ENCODE peak calls at places on chromosomes 7 and 10, in five cellular contexts. K is cardiac muscle cell, O is astrocyte of the spinal cord, P is fibroblast of lung, E is A549. D is an unnamed sample.

GRCh38 chr7:140176271-140176701 is 497 bp downstream of the KDM7A start:
- DNase-seq in O (no peak), P (peak), K (peak), E (no peak), D (peak)

GRCh38 chr7:18666107-18666728 is 170.7 kb downstream of the HDAC9 start:
- DNase-seq in P (peak), O (peak), E (peak), K (peak), D (peak)

GRCh38 chr7:48154792-48155413 is 16.4 kb upstream of the ABCA13 start:
- DNase-seq in O (peak), K (peak), P (peak), E (peak), D (peak)

GRCh38 chr7:150994141-150994837 is 3.5 kb downstream of the NOS3 start:
- DNase-seq in K (peak), E (no peak), P (no peak), O (no peak), D (no peak)

GRCh38 chr10:69742928-69743602 is 58.6 kb upstream of the COL13A1 start:
- DNase-seq in E (no peak), O (no peak), P (peak), K (peak), D (no peak)

GRCh38 chr10:121709674-121710073 is 111.4 kb upstream of the FGFR2 start:
- DNase-seq in O (peak), P (peak), E (no peak), K (no peak), D (no peak)

GRCh38 chr7:149772236-149772820 is 1.1 kb downstream of the ZNF467 start:
- DNase-seq in E (peak), O (no peak), K (peak), P (no peak), D (peak)

GRCh38 chr10:116084166-116084565 is 188.8 kb downstream of the GFRA1 start:
- DNase-seq in O (peak), E (no peak), P (peak), K (no peak), D (no peak)

GRCh38 chr7:139246905-139247304 is 15.9 kb downstream of the UBN2 start:
- DNase-seq in O (peak), E (no peak), K (no peak), P (peak), D (no peak)

GRCh38 chr10:101047961-101048892 is 13.6 kb upstream of the KAZALD1 start:
- DNase-seq in K (no peak), O (no peak), E (no peak), P (no peak), D (no peak)

GRCh38 chr7:4699897-4700296 is 17.8 kb downstream of the FOXK1 start:
- DNase-seq in O (no peak), K (no peak), E (no peak), P (no peak), D (no peak)

GRCh38 chr7:86930554-86931307 is 128.7 kb downstream of the ELAPOR2 start:
- DNase-seq in K (no peak), P (no peak), E (no peak), O (no peak), D (no peak)

GRCh38 chr10:98308602-98309365 is 40.8 kb upstream of the LOXL4 start:
- DNase-seq in E (no peak), K (no peak), P (no peak), O (no peak), D (no peak)

GRCh38 chr7:140672382-140673062 is at the start of gene ADCK2:
- DNase-seq in P (no peak), K (peak), O (no peak), E (peak), D (peak)

GRCh38 chr10:80407836-80408197 is 534 bp upstream of the PRXL2A start:
- DNase-seq in K (no peak), E (peak), O (no peak), P (peak), D (no peak)

GRCh38 chr7:104967595-104967994 is 46.4 kb upstream of the KMT2E start:
- DNase-seq in K (no peak), E (no peak), P (peak), O (peak), D (no peak)

GRCh38 chr10:13834581-13835286 is 248.0 kb downstream of the PRPF18 start:
- DNase-seq in O (peak), K (peak), P (peak), E (no peak), D (no peak)

GRCh38 chr10:29412452-29413004 is 123.7 kb downstream of the LYZL1 start:
- DNase-seq in P (no peak), E (no peak), K (no peak), O (no peak), D (peak)

GRCh38 chr7:36155811-36156361 is 2.8 kb downstream of the EEPD1 start:
- DNase-seq in P (peak), K (peak), O (peak), E (no peak), D (no peak)
- TF ChIP-seq CTCF in P (no peak), K (no peak), O (no peak), E (no peak), D (no peak)

GRCh38 chr10:129332476-129332875 is 134.6 kb upstream of the MGMT start:
- DNase-seq in K (peak), E (no peak), O (no peak), P (no peak), D (no peak)
- TF ChIP-seq CTCF in K (peak), E (no peak), O (peak), P (no peak), D (no peak)

GRCh38 chr7:42699415-42700178 is 212.3 kb downstream of the C7orf25 start:
- DNase-seq in P (no peak), O (no peak), K (no peak), E (no peak), D (no peak)

GRCh38 chr7:42704710-42705109 is 207.2 kb downstream of the C7orf25 start:
- DNase-seq in O (no peak), K (no peak), E (no peak), P (no peak), D (no peak)

GRCh38 chr7:42694894-42695553 is 216.8 kb downstream of the C7orf25 start:
- DNase-seq in P (peak), E (no peak), K (no peak), O (peak), D (no peak)

GRCh38 chr7:42702647-42703046 is 209.2 kb downstream of the C7orf25 start:
- DNase-seq in K (no peak), E (no peak), O (no peak), P (no peak), D (no peak)

DNA sequence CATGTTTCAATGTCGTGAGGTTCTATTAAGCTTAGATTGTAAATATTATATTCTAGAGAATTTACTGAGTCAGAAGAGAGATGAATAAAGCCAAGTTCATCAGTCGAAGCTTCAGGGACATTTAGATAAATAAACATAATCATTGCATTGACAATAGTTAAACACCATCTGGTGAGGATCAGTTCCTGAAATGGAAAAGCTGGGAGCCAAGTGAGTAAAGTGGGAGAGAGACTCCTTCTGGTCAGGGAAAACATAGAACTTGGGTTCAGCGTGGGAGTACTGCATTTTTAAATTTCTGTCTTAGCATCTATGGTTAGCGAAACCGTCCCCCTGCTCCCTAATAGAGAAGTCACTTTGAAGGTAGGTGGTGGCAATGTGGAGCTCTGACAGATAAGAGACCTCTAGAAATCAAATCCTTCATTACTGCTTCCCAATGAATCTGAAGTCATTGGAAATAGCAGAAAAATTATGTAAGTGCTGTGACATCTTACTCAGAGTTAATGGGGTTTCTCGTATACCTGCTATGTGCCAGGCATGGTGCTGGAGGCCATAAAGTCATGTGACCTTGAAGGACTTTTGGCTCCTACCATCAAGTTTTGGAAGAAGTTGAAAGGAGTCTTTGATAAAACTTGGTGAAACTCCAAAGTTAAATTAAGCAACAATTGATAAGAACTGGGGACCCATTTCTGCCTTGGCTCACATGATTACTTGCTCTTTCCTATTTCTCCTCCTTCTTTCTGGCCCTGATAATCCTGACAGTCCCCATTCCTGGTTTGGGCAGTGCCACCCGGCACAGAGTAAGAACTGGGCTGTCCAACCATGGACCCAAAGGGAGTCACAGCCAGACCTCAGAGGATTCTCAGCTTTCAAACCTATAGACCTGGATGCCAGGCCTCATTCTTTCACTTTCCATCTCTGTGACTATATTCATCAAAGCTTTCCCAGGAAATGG is 211.2 kb downstream of the C7orf25 start:
- DNase-seq in O (no peak), E (no peak), P (no peak), K (no peak), D (no peak)
- TF ChIP-seq CTCF in O (no peak), E (no peak), P (peak), K (peak), D (no peak)

GRCh38 chr10:11270135-11270857 is 252.6 kb downstream of the CELF2 start:
- DNase-seq in K (peak), O (peak), E (peak), P (peak), D (peak)

GRCh38 chr10:11272915-11273389 is 255.3 kb downstream of the CELF2 start:
- DNase-seq in K (no peak), P (no peak), O (no peak), E (no peak), D (peak)

GRCh38 chr10:11265486-11265885 is 247.8 kb downstream of the CELF2 start:
- DNase-seq in E (no peak), P (no peak), K (no peak), O (no peak), D (no peak)

GRCh38 chr10:11276475-11276990 is 258.9 kb downstream of the CELF2 start:
- DNase-seq in O (no peak), P (no peak), K (no peak), E (no peak), D (no peak)

DNA sequence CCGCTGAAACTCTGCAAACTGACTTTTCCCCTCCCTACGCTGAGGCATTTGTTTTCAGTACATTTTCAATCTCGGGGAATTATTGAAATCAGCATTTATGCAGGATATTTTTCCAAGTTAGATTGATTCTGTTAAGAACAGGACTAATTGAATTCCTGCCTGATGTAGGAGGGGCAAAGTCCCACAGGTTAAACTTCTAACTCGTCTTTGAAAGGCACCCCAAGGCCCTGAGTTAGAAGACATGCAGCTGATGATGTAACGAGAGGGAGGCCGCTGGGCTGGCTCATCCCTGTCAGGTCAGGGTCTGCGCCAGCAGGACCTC is 253.1 kb downstream of the CELF2 start:
- DNase-seq in O (no peak), E (no peak), K (no peak), P (no peak), D (no peak)
- TF ChIP-seq CTCF in O (no peak), E (peak), K (no peak), P (no peak), D (no peak)

GRCh38 chr7:30626984-30627383 is 32.3 kb downstream of the GARS1 start:
- DNase-seq in E (no peak), O (no peak), P (no peak), K (no peak), D (no peak)

GRCh38 chr7:30630986-30631385 is 36.3 kb downstream of the GARS1 start:
- DNase-seq in E (no peak), K (no peak), P (no peak), O (no peak), D (peak)

DNA sequence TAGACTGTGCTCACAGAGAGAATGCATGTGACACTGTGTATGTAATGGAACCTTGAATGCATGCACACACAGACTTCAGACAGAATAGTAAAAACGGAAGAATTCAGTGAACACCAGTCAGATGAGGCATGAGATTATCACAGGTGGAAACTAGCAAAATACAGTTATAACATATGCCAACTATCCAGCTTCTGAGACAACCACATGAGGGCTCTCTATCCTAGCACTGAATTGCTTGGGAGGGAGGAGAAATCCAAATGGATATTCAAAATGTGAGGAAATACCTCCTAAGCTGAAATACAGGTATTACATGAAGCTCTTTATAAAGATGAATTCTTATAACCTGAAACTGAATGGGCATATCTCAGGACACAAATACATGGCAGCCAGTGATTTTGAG is 30.6 kb downstream of the GARS1 start:
- DNase-seq in P (no peak), E (no peak), O (no peak), K (no peak), D (no peak)
- TF ChIP-seq CTCF in P (no peak), E (peak), O (no peak), K (no peak), D (no peak)

DNA sequence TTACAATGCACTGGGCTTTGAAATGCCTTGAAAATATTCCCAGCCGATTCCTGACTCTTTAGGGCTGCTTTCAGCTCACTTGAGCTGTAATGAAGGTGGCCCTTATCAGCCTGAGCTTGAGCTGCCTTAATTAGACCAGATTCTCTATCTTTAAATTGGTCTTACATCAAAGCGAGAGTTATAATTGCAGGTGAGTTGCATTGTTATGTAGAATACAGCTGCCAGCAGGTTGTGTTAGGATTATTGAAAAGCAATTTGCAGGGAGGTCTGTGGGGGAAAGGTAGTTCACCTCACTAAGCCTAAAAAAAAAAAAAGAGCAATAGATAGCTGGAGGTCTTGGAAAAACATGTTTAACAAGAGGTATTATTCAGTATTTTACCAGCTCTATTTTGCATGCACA is 142.2 kb upstream of the HABP2 start:
- DNase-seq in K (no peak), P (no peak), E (no peak), O (no peak), D (no peak)
- TF ChIP-seq CTCF in K (no peak), P (no peak), E (no peak), O (no peak), D (no peak)

DNA sequence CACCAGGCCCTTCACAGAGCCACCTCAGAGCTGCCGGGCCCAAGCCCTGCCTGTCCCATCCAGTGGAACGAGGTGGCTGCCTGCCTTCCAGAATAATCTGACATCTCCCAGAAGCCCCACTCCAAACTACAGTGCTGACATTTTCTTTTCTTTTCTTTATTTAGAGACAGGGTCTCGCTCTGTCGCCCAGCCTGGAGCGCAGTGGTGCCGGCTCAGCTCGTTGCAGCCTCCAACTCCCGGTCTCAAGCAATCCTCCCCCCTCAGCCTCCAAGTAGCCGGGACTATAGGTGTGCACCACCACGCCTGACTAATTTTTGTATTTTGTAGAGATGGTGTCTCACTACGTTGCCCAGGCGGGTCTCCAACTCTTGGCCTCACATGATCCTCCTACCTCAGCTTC is 346 bp downstream of the TMEM270 start:
- DNase-seq in P (no peak), K (no peak), O (no peak), E (no peak), D (no peak)
- TF ChIP-seq CTCF in P (no peak), K (no peak), O (no peak), E (no peak), D (no peak)

DNA sequence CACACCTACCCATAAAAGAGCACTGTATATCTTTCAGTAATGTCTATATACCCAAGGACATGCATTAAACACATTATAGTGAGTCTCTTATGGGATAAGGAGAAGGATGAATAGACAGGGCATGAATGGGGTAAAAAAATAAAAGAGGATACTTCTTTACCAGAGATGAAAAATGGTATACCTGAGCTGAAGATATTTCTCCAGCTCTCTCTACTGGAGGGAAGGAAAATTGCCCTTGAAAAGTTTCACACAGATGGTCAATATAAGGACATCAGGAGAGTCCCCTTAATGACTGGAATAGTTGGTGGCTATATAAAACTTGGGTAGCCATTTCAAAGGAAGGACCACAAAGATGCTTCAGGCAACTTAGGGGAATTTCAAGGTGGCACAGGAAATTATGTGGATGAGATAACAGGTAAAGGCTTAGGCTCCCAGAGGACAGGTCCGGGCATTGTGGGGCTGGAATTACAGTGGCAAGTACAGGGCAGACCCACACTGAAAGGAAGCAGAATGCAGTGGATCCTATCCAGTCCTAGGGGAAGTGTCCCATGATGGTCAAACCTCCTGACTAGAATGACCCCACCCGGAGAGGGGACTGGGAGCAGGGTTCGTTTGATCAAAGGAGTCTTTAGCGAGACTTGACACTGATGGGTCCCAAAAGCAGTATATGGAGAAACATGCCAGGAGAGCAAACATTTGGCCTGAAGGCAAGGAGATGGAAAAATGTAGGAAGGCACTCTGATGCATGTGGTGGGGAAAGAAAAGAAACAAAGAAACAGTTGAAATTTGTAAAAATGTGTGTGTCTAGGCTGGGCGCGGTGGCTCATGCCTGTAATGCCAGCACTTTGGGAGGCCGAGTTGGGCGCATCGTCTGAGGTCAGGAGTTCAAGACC is 35.6 kb downstream of the PLAU start:
- DNase-seq in P (no peak), K (no peak), E (no peak), O (no peak), D (no peak)
- TF ChIP-seq CTCF in P (no peak), K (peak), E (peak), O (peak), D (no peak)

DNA sequence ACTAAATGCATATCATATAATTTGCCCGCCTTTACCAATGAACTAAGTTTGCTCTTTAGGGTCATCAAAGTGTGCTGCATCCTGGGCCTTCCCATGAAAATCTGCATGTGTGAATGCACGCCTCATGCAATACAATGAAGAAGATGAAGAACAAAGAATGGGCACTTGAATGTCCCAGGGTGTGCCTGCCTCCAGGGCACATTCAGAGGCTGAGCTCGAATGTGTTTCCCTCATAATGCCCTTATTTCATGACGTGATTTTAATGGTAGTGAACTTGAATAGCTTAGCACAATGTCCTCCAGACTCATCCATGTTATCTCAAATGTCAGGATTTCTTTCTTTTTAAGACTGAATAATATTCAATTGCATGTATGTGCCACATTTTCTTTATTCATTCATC is 824.9 kb downstream of the TNS3 start:
- DNase-seq in O (no peak), K (no peak), E (no peak), P (no peak), D (no peak)
- TF ChIP-seq CTCF in O (no peak), K (no peak), E (no peak), P (no peak), D (no peak)

GRCh38 chr10:3131098-3131497 is 41.5 kb downstream of the PITRM1 start:
- DNase-seq in E (peak), P (no peak), O (no peak), K (no peak), D (no peak)
- TF ChIP-seq CTCF in E (no peak), P (no peak), O (no peak), K (no peak), D (no peak)